ENCODE peak calls at places on chromosomes 6 and 20, in ten cellular contexts. N is SK-N-SH, I is OCI-LY7, A is esophagus squamous epithelium, E is thoracic aorta, R is Panc1, F is HFFc6, S is endodermal cell, Z is right lobe of liver, C is right atrium auricular region. V is an unnamed sample.

GRCh38 chr20:63896136-63896890 is 1.4 kb downstream of the DNAJC5 start:
- DNase-seq in A (no peak), S (peak), C (peak), Z (peak), N (no peak), F (peak), I (peak), E (no peak), R (no peak), V (no peak)

GRCh38 chr6:130019796-130020105 is 1.4 kb downstream of the L3MBTL3 start:
- DNase-seq in R (no peak), I (no peak), A (no peak), F (no peak), Z (no peak), C (no peak), S (peak), E (no peak), N (peak), V (peak)

GRCh38 chr20:32160341-32160740 is 47.2 kb downstream of the PLAGL2 start:
- DNase-seq in S (peak), R (no peak), I (no peak), E (no peak), N (no peak), Z (peak), F (no peak), C (no peak), A (no peak), V (no peak)

GRCh38 chr6:29943053-29943966 is 978 bp downstream of the HLA-A start:
- DNase-seq in I (no peak), F (no peak), N (peak), R (no peak), Z (peak), S (peak), E (no peak), C (no peak), A (no peak), V (no peak)

GRCh38 chr6:132253906-132254305 is 147.4 kb downstream of the MOXD1 start:
- DNase-seq in A (no peak), F (no peak), S (no peak), N (no peak), E (no peak), I (no peak), Z (no peak), R (no peak), C (no peak), V (no peak)

GRCh38 chr6:169048185-169048584 is 205.5 kb downstream of the THBS2 start:
- DNase-seq in I (no peak), R (no peak), Z (no peak), S (no peak), C (no peak), A (no peak), N (no peak), F (no peak), E (no peak), V (no peak)

GRCh38 chr20:42392417-42392816 is 774.2 kb upstream of the CHD6 start:
- DNase-seq in F (no peak), E (no peak), R (no peak), S (no peak), N (no peak), C (no peak), Z (no peak), A (no peak), I (no peak), V (no peak)

GRCh38 chr6:139308284-139308916 is 16.6 kb upstream of the TXLNB start:
- DNase-seq in I (no peak), F (no peak), C (no peak), S (no peak), Z (no peak), N (no peak), E (no peak), A (no peak), R (no peak), V (no peak)

GRCh38 chr6:113636357-113636824 is 220.8 kb upstream of the MARCKS start:
- DNase-seq in C (no peak), E (no peak), A (no peak), Z (no peak), N (no peak), I (no peak), R (no peak), F (peak), S (no peak), V (no peak)

GRCh38 chr6:134000443-134000842 is 47.4 kb downstream of the TBPL1 start:
- DNase-seq in C (no peak), S (no peak), E (no peak), I (no peak), R (no peak), A (no peak), F (no peak), Z (no peak), N (no peak), V (no peak)

GRCh38 chr20:2507464-2507863 is 1.3 kb downstream of the ZNF343 start:
- DNase-seq in I (no peak), C (no peak), Z (no peak), A (no peak), S (no peak), N (peak), F (no peak), E (no peak), R (no peak), V (no peak)

DNA sequence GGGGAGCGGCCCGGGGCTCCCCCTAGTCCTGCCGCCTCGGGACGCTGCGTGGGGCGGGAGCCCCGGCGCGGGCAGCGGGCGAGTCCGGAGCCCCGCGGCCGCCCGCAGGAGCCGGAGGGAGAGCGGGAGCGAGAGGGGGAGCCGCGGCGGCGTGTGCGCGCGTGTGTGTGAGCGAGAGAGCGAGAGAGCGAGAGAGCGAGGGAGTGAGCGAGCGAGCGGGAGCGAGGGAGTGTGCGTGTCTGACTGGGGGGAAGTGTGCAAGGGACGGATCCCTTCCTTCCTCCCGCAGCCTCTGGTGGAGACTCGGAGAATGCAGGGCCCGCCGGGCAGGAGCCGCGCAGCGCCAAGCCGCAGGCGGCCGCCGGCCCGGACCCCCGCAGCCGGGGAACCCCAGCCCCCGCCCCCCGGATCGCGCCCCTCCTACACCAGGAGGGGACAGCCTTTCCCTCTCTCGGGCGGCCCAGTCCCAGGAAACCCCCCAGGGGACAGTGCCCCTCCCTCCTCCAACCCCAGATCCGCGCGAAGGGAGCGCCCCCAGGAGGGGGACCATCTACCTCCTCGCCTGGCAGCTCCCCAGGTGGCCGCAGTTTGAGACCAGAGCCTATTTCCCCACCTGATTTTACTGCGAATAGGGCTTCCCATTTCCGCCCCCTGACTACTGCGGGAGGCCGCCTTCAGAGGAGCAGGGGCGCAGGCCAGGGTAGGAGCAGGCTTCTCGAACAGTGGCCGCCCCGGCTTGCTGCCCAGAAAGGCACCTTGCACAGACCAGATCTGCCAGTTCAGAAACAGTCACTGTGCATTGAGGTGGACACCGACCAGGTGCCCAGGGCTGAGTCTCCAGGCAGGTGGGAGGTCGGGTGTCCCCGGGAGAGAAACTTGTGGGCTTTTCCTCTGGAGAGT is at the start of gene CDH22:
- DNase-seq in N (peak), I (peak), F (peak), S (peak), R (no peak), E (no peak), A (no peak), Z (no peak), C (no peak), V (peak)
- TF ChIP-seq CTCF in N (peak), I (peak), F (peak), S (peak), R (peak), E (peak), A (no peak), Z (peak), C (peak), V (peak)

DNA sequence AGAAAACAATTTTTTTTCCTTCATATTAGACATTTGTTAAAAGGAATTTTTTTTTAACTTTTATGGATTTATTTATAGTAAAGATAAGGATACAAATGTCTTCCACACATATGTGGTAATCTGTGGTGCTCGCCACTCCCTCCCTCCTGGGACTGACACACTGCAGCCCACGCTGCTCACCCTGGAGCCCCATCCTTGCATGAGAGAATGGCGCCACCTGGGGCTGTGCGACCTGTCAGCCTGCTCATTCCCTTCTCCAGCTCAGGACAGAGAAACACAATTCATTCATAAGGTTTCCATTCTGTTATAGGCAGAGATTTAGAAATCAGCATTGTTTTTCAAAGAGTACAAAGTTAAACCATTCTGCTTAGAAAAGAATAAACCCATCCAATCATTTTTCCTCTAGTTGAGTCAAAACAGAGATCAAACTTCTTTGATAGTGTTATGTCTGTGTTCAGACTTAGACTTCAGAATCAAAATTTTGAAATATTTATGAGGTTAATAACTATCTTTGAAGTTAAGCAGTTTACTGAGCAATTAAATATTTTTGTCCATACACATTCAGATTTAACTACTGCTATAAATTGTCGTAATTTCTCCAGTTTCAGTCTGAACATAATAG is 42.8 kb upstream of the DYNLRB1 start:
- DNase-seq in E (no peak), Z (peak), R (no peak), N (peak), C (no peak), I (peak), S (peak), F (peak), A (no peak), V (peak)
- TF ChIP-seq CTCF in E (no peak), Z (peak), R (peak), N (peak), C (peak), I (peak), S (peak), F (peak), A (no peak), V (no peak)

DNA sequence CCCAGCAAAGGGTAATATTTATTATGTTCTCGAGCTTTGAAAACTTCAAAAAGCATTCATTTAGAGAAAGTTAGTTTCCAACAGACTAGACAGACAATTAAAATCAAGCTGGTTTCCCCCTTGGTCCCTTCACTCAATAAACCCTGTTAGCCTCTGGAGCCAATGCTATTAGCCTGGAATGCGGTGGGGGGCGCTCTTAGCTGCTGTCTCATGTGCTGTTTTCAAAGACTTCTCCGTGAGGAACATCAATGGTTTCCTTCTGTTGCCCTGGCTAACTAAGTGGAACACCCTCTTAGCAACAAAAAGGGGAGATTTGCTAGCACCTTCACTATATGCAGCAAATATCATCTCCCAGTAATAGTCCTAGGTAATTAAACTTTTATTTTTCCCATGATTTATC is 86.4 kb downstream of the LY86 start:
- DNase-seq in I (peak), S (peak), A (no peak), R (no peak), F (no peak), Z (no peak), N (no peak), C (no peak), E (no peak), V (peak)
- TF ChIP-seq CTCF in I (peak), S (peak), A (no peak), R (peak), F (peak), Z (no peak), N (peak), C (no peak), E (no peak), V (peak)

GRCh38 chr20:54201268-54201846 is 6.5 kb upstream of the PFDN4 start:
- DNase-seq in A (no peak), S (no peak), R (no peak), E (no peak), N (no peak), Z (no peak), C (no peak), I (no peak), F (no peak), V (no peak)
- TF ChIP-seq CTCF in A (no peak), S (peak), R (no peak), E (no peak), N (no peak), Z (no peak), C (no peak), I (no peak), F (no peak), V (no peak)

DNA sequence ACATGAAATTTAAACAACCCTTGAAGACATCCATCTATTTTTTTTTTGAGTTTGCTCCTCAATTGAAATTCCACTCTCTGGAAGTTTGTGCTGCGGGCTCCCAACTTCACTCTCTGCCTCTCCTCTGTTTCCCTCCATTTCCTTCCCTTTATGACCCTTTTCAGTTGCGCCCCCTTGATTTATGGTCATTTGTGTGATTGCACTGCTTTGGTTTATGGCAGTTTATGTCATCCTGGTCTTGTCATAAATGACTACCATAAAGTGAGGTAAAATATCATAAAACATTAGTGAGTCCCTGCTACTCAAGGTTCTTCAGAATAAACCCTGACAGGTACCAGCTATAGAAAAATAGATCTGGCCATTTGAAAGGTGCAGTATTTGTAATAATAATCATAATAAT is 348.3 kb upstream of the ZFP64 start:
- DNase-seq in R (no peak), E (no peak), Z (no peak), S (no peak), F (no peak), A (no peak), N (no peak), I (peak), C (no peak), V (no peak)
- TF ChIP-seq CTCF in R (no peak), E (no peak), Z (no peak), S (peak), F (peak), A (no peak), N (no peak), I (peak), C (no peak), V (no peak)